ENCODE peak calls at places on chromosome 22, in seven cellular contexts. B, G, L, R, D, Q and Z are unnamed samples.

GRCh38 chr22:43377486-43377995 is 34.3 kb upstream of the MPPED1 start:
- DNase-seq in B (no peak), G (no peak), L (no peak), R (no peak), D (no peak), Q (peak), Z (no peak)

GRCh38 chr22:32333141-32333768 is 24.4 kb upstream of the RFPL3 start:
- DNase-seq in B (no peak), G (no peak), L (no peak), R (no peak), D (no peak), Q (no peak), Z (peak)

GRCh38 chr22:45008853-45009751 is 703 bp downstream of the PHF21B start:
- DNase-seq in B (no peak), G (peak), L (peak), R (no peak), D (no peak), Q (no peak), Z (no peak)

GRCh38 chr22:49429066-49429465 is 398.6 kb downstream of the BRD1 start:
- DNase-seq in B (no peak), G (no peak), L (peak), R (no peak), D (no peak), Q (no peak), Z (no peak)

GRCh38 chr22:45010532-45010900 is 711 bp upstream of the PHF21B start:
- DNase-seq in B (no peak), G (peak), L (no peak), R (no peak), D (no peak), Q (no peak), Z (no peak)

GRCh38 chr22:45628508-45628907 is 43.1 kb upstream of the ATXN10 start:
- DNase-seq in B (no peak), G (no peak), L (no peak), R (peak), D (no peak), Q (no peak), Z (no peak)

GRCh38 chr22:31193092-31193491 is 19.0 kb upstream of the LIMK2 start:
- DNase-seq in B (no peak), G (no peak), L (no peak), R (no peak), D (no peak), Q (no peak), Z (no peak)

GRCh38 chr22:44701824-44702478 is at the start of gene PRR5:
- DNase-seq in B (peak), G (peak), L (peak), R (peak), D (peak), Q (peak), Z (peak)

GRCh38 chr22:29128891-29129643 is 56.2 kb downstream of the KREMEN1 start:
- DNase-seq in B (no peak), G (no peak), L (no peak), R (no peak), D (no peak), Q (peak), Z (no peak)

GRCh38 chr22:33476206-33476605 is 418.0 kb upstream of the SYN3 start:
- DNase-seq in B (no peak), G (no peak), L (no peak), R (no peak), D (no peak), Q (no peak), Z (no peak)

GRCh38 chr22:46660604-46661201 is 40.5 kb downstream of the GRAMD4 start:
- DNase-seq in B (no peak), G (peak), L (no peak), R (peak), D (no peak), Q (no peak), Z (no peak)

GRCh38 chr22:46250783-46251125 is 661 bp upstream of the CDPF1 start:
- DNase-seq in B (no peak), G (no peak), L (no peak), R (no peak), D (no peak), Q (no peak), Z (no peak)

GRCh38 chr22:48424661-48425060 is 1403.0 kb downstream of the BRD1 start:
- DNase-seq in B (no peak), G (no peak), L (no peak), R (no peak), D (no peak), Q (no peak), Z (no peak)

GRCh38 chr22:39130152-39130704 is 22.3 kb downstream of the CBX7 start:
- DNase-seq in B (no peak), G (no peak), L (peak), R (no peak), D (no peak), Q (no peak), Z (no peak)

GRCh38 chr22:43451651-43452050 is 39.8 kb downstream of the MPPED1 start:
- DNase-seq in B (no peak), G (no peak), L (peak), R (no peak), D (no peak), Q (no peak), Z (no peak)

GRCh38 chr22:33687464-33687863 is 232.8 kb downstream of the LARGE1 start:
- DNase-seq in B (no peak), G (no peak), L (no peak), R (no peak), D (no peak), Q (no peak), Z (no peak)

GRCh38 chr22:47142427-47143046 is 380.1 kb downstream of the TBC1D22A start:
- DNase-seq in B (no peak), G (no peak), L (no peak), R (no peak), D (no peak), Q (no peak), Z (no peak)

GRCh38 chr22:48748113-48748859 is 1079.4 kb downstream of the BRD1 start:
- DNase-seq in B (no peak), G (no peak), L (no peak), R (no peak), D (no peak), Q (no peak), Z (no peak)

DNA sequence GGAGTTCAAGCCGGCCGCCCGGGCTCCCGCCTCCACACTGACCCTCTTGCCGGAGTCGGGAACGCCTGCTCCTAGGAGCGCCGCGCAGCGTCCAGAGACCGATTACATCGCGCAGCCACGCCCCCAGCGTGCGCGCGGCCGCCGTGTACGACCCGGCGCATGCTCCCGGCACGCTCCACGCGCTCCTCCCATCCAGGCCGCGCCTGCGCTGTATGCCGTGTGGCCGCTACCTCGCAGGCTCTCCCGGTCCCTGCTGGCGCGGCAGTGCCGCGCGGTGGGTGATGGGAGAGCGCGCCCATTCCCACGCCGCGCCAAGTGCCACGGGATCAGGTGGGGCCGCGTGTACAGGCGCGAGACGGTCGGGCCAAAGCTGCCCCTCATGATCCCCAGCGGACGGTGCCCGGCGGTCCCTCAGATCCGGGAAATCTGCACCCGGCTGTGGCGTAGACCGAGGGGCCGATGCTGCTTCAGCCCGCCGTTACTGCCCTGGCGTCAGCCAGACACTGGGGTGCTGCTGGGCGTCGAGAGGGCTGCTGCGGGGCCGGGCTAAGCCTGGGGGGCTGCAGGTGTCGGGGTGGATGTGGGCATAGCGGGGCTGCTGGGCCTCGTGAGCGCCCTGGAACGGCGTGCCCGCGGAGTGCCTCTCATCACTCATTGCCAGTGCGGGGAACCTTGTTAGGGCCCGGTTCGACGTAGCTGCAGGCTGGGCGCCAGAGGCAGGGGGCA is at the start of the genes GNB1L and RTL10:
- DNase-seq in B (peak), G (peak), L (peak), R (peak), D (peak), Q (peak), Z (peak)
- TF ChIP-seq CTCF in B (peak), G (no peak), L (no peak), R (peak), D (no peak), Q (peak), Z (no peak)

GRCh38 chr22:50620861-50621490 is 7.0 kb downstream of the ARSA start:
- DNase-seq in B (peak), G (no peak), L (no peak), R (peak), D (peak), Q (no peak), Z (peak)

GRCh38 chr22:50622723-50623327 is 5.1 kb downstream of the ARSA start:
- DNase-seq in B (no peak), G (peak), L (no peak), R (peak), D (no peak), Q (no peak), Z (no peak)

GRCh38 chr22:50621491-50621880 is 6.5 kb downstream of the ARSA start:
- DNase-seq in B (peak), G (peak), L (no peak), R (no peak), D (peak), Q (no peak), Z (peak)

GRCh38 chr22:50624347-50625130 is 3.4 kb downstream of the ARSA start:
- DNase-seq in B (no peak), G (no peak), L (no peak), R (no peak), D (no peak), Q (no peak), Z (no peak)

DNA sequence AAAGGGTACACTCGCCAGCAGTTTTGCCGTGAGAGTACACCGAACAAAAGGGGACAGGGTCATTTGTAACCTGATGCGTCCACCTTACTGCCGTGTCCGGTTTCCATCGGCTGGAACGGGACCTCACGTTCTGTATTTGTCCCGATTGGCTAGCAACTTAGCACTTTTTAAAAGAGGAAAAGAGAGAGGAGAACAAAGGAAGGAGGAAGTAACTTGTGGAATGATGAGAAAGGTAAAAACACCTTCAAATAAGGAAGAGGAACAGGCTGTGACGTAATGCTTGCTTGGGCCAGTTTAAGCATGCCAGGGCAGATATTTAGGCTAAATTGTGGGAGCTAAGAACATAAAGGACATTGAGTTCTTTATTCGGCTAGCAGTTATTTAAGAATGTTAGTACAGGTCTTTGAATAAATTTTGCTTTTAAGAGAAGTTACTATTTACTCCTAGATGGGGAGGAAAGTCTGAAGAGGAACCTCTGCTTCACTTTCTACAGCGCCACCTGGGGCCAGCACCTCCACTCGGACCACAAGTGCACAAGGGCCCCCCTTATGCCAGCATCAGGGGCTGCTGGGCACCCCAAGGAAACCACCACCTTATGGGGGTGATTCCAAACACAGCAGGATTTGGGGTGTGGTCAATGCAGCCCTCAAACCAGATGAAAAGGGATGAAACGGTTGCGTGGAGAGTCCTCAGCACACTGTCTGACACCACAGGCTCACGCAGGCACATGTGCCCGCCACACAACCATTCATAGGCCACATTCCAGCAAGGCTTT is 5.8 kb downstream of the ARSA start:
- DNase-seq in B (peak), G (peak), L (peak), R (peak), D (peak), Q (no peak), Z (no peak)
- TF ChIP-seq CTCF in B (peak), G (peak), L (peak), R (no peak), D (peak), Q (peak), Z (peak)

DNA sequence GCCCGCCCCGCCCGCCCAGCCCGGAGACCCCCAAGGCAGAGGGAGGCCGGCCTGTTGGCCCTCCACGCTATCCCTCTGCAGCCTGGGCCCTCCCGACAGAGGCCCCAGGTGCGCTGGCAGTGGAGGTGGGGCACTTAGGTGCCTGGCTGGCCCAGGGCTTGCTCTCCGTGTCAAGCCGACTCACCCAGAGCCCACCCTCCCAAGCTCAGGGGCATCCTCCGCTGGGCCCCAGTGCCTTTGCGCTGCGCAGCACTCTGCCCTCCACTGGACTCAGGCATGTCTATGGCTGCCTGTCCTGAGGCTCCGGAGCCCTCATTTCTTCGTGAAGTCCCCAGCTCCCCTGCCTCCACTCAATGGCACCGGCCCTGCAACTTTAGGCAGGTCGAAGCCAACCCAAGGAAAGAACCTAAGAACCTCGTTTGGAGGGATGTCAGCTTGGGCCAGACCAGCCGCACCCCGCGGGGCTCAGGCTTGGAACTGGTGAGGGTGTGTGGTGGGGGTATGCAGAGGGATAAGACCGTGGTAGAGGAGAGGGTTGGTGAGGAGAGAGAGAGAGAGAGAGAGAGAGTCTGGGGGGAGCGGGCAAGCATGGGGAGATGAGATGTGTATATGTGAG is 6.1 kb downstream of the SMIM45 start:
- DNase-seq in B (no peak), G (no peak), L (no peak), R (no peak), D (no peak), Q (no peak), Z (no peak)
- TF ChIP-seq CTCF in B (no peak), G (no peak), L (no peak), R (peak), D (peak), Q (no peak), Z (peak)

DNA sequence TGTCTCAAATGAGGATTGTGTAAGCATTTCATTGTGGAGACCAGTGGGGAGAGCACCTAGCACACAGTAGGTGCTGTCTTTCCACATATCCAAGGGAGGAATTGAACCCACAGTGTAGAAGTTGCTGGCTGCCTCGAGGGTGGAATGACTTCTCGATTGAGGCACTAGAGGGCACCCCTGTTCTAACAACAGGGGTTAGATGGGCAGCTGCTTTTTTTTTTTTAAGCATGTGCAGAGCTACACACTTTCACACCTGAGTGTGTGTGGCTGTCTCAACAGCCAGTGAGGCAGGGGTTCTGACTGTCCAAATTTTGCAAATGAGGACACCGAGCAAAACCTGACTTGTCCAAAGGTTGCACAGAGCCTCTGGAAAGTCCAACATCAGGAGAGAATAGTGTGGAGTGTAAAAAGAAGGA is 118.2 kb upstream of the CRYBB3 start:
- DNase-seq in B (peak), G (peak), L (peak), R (no peak), D (peak), Q (no peak), Z (peak)
- TF ChIP-seq CTCF in B (peak), G (peak), L (peak), R (peak), D (peak), Q (peak), Z (peak)

DNA sequence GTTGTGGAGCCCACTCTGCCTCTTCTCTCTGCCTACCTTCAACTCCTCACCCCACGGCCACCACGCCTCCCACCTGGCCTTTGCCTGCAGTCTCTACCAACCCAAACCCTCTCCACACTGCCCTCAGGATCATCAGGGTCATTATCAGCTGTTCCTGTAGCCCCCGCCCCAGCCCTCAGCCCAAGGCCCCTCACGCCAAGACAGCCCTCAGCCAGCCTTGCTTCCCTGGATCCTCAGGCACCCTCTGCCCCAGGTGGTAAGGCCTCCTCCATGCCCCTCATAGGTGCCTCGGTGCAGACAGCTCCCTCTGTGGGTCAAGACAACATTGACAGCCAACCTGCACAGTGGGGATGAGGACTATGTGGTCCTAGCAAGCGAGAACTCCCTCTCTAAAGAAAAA is 1.7 kb downstream of the SBF1 start:
- DNase-seq in B (no peak), G (no peak), L (peak), R (peak), D (peak), Q (no peak), Z (no peak)
- TF ChIP-seq CTCF in B (peak), G (no peak), L (peak), R (no peak), D (peak), Q (peak), Z (no peak)

GRCh38 chr22:36564422-36565151 is 35.6 kb upstream of the EIF3D start:
- DNase-seq in B (no peak), G (no peak), L (no peak), R (no peak), D (no peak), Q (no peak), Z (no peak)

GRCh38 chr22:36563898-36564297 is 34.9 kb upstream of the EIF3D start:
- DNase-seq in B (no peak), G (no peak), L (no peak), R (no peak), D (no peak), Q (no peak), Z (no peak)

GRCh38 chr22:36562261-36562835 is 33.4 kb upstream of the EIF3D start:
- DNase-seq in B (no peak), G (no peak), L (no peak), R (no peak), D (no peak), Q (peak), Z (no peak)

GRCh38 chr22:36563444-36563843 is 34.5 kb upstream of the EIF3D start:
- DNase-seq in B (no peak), G (no peak), L (no peak), R (no peak), D (no peak), Q (no peak), Z (no peak)

GRCh38 chr22:36563001-36563400 is 34.0 kb upstream of the EIF3D start:
- DNase-seq in B (no peak), G (no peak), L (no peak), R (no peak), D (no peak), Q (no peak), Z (no peak)
- TF ChIP-seq CTCF in B (no peak), G (peak), L (peak), R (no peak), D (no peak), Q (no peak), Z (no peak)

DNA sequence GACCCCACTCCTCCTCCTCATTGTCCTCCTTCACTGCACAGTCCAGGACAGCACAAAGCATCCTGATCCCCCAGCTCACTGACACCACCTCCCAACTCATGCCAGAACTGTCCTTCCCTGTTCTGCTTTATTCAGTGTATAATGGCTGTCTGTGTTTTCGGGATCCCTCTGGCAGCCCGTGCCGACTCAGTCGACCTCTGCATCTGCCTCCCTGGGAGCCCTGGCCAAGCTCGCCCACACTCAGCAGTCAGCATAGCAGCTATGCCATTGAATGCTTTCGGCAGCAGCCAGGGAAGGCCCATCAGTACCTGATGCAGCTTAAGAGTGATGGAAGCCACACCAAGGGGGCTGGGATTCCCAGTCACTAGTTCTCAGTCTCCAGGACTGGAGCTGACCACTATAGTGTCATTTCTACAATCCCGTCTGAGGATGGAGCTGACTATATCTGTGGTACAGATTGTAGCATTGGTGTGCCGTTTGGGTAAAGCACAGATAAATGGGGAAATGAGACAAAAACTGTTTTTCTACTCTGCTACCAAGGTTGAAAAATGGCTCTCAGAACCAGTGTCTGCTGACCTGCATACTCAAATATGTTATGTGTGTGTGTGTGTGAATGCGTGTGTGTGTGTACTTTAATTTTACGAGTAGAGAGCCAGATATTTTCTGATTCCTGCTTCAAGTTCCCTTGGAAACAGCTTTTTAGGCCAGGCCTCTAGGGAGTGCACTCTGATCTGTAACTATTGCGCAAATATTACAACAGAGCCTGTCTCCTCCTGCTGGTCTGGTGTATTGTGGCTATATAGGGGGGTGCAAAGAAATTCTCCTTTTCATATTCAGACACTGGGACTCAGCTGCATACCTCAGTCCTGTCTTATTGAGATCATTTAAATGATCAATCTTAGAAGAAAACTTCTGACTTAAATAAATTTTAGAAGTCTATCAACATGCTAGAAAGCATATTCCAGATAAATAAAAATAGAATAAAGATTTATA is 78.8 kb upstream of the TOP3B start:
- DNase-seq in B (no peak), G (no peak), L (no peak), R (no peak), D (no peak), Q (no peak), Z (no peak)
- TF ChIP-seq CTCF in B (peak), G (no peak), L (no peak), R (no peak), D (no peak), Q (peak), Z (no peak)